ENCODE peak calls at places on chromosomes 16 and 17, in five cellular contexts. K is sigmoid colon, E is A549, I is transverse colon, R is K562. A is an unnamed sample.

GRCh38 chr17:49445561-49445960 is 30.9 kb upstream of the PHB1 start:
- DNase-seq in K (peak; percentile 37), E (no peak), I (no peak), R (no peak), A (no peak)

GRCh38 chr17:74117999-74118421 is 85.5 kb upstream of the RPL38 start:
- DNase-seq in K (peak; percentile 20), E (no peak), I (no peak), R (no peak), A (peak; percentile 32)

GRCh38 chr17:48011405-48012150 is 26.0 kb downstream of the COPZ2 start:
- DNase-seq in K (no peak), E (peak; percentile 66), I (peak; percentile 49), R (peak; percentile 81), A (no peak)

GRCh38 chr17:63775420-63775819 is 1.4 kb downstream of the DDX42 start:
- DNase-seq in K (no peak), E (no peak), I (no peak), R (peak; percentile 70), A (no peak)

GRCh38 chr17:2400474-2400866 is 390 bp downstream of the MNT start:
- DNase-seq in K (peak; percentile 83), E (peak; percentile 69), I (peak; percentile 61), R (peak; percentile 70), A (no peak)

GRCh38 chr17:9074106-9074505 is 52.8 kb downstream of the NTN1 start:
- DNase-seq in K (no peak), E (no peak), I (no peak), R (no peak), A (no peak)

GRCh38 chr16:72872966-72873365 is 175.0 kb downstream of the ZFHX3 start:
- DNase-seq in K (no peak), E (no peak), I (no peak), R (no peak), A (no peak)

GRCh38 chr17:40176409-40177110 is 710 bp upstream of the RAPGEFL1 start:
- DNase-seq in K (no peak), E (no peak), I (peak; percentile 89), R (no peak), A (peak; percentile 78)

GRCh38 chr17:35160354-35161201 is 13.0 kb downstream of the UNC45B start:
- DNase-seq in K (no peak), E (no peak), I (no peak), R (no peak), A (no peak)

GRCh38 chr16:23505180-23505665 is 5.1 kb downstream of the GGA2 start:
- DNase-seq in K (no peak), E (no peak), I (no peak), R (no peak), A (no peak)

GRCh38 chr17:50209133-50209471 is 7.7 kb upstream of the COL1A1 start:
- DNase-seq in K (no peak), E (no peak), I (no peak), R (no peak), A (peak; percentile 29)

GRCh38 chr16:11650641-11651591 is 17.3 kb upstream of the SNN start:
- DNase-seq in K (no peak), E (no peak), I (no peak), R (no peak), A (no peak)

GRCh38 chr16:79261461-79261860 is 339.1 kb downstream of the MAF start:
- DNase-seq in K (no peak), E (peak; percentile 22), I (peak; percentile 52), R (peak; percentile 45), A (no peak)

GRCh38 chr17:58060596-58061191 is 22.5 kb upstream of the DYNLL2 start:
- DNase-seq in K (peak; percentile 91), E (no peak), I (peak; percentile 31), R (no peak), A (no peak)

GRCh38 chr16:23324727-23325126 is 22.6 kb downstream of the SCNN1B start:
- DNase-seq in K (peak; percentile 73), E (peak; percentile 73), I (peak; percentile 94), R (no peak), A (no peak)

GRCh38 chr16:9053006-9053601 is 38.3 kb upstream of the HAPSTR1 start:
- DNase-seq in K (peak; percentile 65), E (peak; percentile 95), I (peak; percentile 49), R (peak; percentile 96), A (no peak)

GRCh38 chr17:15382866-15383265 is 41.5 kb upstream of the TEKT3 start:
- DNase-seq in K (no peak), E (no peak), I (no peak), R (no peak), A (no peak)

GRCh38 chr17:48543854-48544355 is 1.0 kb downstream of the HOXB2 start:
- DNase-seq in K (no peak), E (no peak), I (no peak), R (no peak), A (no peak)

GRCh38 chr16:25184771-25185170 is 32.0 kb upstream of the AQP8 start:
- DNase-seq in K (no peak), E (no peak), I (no peak), R (no peak), A (no peak)

GRCh38 chr17:74963656-74964055 is 8.9 kb downstream of the HID1 start:
- DNase-seq in K (no peak), E (no peak), I (no peak), R (no peak), A (no peak)

GRCh38 chr17:71809537-71809936 is 311.3 kb upstream of the SOX9 start:
- DNase-seq in K (no peak), E (no peak), I (no peak), R (no peak), A (no peak)

GRCh38 chr17:42832213-42832933 is 824 bp upstream of the PSME3 start:
- DNase-seq in K (no peak), E (peak; percentile 27), I (no peak), R (peak; percentile 13), A (no peak)

GRCh38 chr17:81200695-81201580 is 21.8 kb downstream of the CEP131 start:
- DNase-seq in K (no peak), E (peak; percentile 81), I (peak; percentile 60), R (peak; percentile 82), A (no peak)

GRCh38 chr16:2841606-2842339 is 11.7 kb downstream of the ZG16B start:
- DNase-seq in K (peak; percentile 58), E (no peak), I (no peak), R (no peak), A (no peak)

GRCh38 chr17:74123350-74123749 is 80.1 kb upstream of the RPL38 start:
- DNase-seq in K (no peak), E (no peak), I (no peak), R (no peak), A (no peak)

GRCh38 chr16:78742501-78743283 is 643.2 kb downstream of the WWOX start:
- DNase-seq in K (no peak), E (no peak), I (peak; percentile 68), R (peak; percentile 55), A (peak; percentile 55)

GRCh38 chr16:49271363-49271762 is 10.3 kb downstream of the CBLN1 start:
- DNase-seq in K (no peak), E (no peak), I (no peak), R (no peak), A (no peak)

GRCh38 chr16:75000481-75001081 is 1.8 kb downstream of the ZNRF1 start:
- DNase-seq in K (no peak), E (no peak), I (no peak), R (no peak), A (no peak)

GRCh38 chr16:4369006-4369766 is 2.5 kb upstream of the VASN start:
- DNase-seq in K (no peak), E (no peak), I (no peak), R (no peak), A (no peak)
- H3K4me1 ChIP-seq in K (no peaks in the 10 kb centered on the region), E (peaks cover 38% of the 10 kb centered on the region), I (peaks cover 29% of the 10 kb centered on the region), R (peaks cover 44% of the 10 kb centered on the region), A (peaks cover 62% of the 10 kb centered on the region)

DNA sequence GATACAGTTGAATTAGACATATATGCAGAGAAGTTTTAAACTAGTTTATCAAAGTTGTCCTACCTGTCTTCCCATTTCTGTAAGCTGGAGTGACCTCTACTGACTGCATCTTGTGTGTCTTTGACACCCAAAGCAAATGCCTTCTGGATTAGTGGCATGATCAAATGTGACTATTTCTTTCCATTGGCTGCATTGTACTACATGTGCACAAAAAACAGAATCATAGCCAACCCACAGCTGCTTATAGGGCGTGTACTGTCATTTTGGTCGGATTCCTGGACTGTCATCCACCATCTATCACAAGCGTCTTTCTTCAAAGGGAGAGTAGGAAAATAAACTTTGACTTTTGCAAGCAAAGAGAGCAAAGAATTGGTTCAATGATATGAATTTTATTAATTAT is 310.6 kb downstream of the MAP2K6 start:
- DNase-seq in K (no peak), E (no peak), I (no peak), R (no peak), A (no peak)
- TF ChIP-seq CTCF in K (no peak), E (no peak), I (no peak), R (no peak), A (no peak)

DNA sequence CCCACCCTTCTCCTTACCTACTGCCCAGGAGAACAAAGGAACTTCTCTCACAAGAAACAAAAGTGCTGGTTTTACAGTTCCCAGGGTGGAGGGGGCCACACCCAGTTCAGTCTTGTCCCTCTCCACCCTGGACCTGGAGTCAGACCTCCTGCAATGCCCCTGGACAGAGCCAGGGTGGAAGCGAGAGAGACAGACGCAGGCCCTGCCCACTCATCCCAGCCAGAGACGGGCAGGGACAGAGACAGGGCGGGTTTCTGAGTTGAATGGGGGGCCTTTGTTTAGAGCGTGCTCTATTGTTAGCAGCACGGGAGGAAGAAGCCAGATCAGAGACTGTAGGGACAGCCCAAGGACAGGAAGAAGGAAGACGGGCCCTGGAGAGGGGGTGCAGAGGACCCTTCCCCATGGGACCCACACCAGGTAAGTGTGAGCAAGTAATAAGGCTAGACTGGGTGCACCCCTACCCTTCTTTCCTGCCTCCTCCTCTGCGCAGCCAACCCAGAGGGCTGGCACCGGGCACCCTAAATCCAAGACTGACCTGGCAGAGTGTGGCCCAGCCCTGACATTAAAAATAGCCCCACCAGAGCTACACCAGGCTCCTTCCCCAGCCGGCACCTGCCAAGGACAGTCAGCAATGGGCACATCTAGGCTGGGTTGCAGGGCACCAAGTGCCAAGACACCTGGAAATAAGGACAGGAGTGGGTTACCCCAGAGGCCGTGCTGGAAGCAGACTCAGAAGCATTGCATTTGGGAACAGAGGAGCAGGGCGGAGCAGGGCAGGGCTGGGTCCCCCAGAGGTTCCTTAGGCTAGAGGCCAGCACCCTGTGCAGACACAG is 10.9 kb downstream of the JUP start:
- DNase-seq in K (no peak), E (peak; percentile 81), I (peak; percentile 81), R (no peak), A (no peak)
- TF ChIP-seq EP300 in K (no peak), E (no peak), I (no peak), R (no peak), A (no peak)

GRCh38 chr17:7744416-7744815 is 26.9 kb downstream of the DNAH2 start:
- DNase-seq in K (no peak), E (no peak), I (no peak), R (no peak), A (no peak)

GRCh38 chr17:7748098-7748775 is 30.7 kb downstream of the DNAH2 start:
- DNase-seq in K (peak; percentile 19), E (no peak), I (no peak), R (no peak), A (no peak)

GRCh38 chr17:7750321-7750821 is 32.8 kb downstream of the DNAH2 start:
- DNase-seq in K (no peak), E (no peak), I (no peak), R (no peak), A (no peak)

GRCh38 chr17:7745748-7746470 is 28.4 kb downstream of the DNAH2 start:
- DNase-seq in K (no peak), E (peak; percentile 70), I (no peak), R (peak; percentile 33), A (no peak)

DNA sequence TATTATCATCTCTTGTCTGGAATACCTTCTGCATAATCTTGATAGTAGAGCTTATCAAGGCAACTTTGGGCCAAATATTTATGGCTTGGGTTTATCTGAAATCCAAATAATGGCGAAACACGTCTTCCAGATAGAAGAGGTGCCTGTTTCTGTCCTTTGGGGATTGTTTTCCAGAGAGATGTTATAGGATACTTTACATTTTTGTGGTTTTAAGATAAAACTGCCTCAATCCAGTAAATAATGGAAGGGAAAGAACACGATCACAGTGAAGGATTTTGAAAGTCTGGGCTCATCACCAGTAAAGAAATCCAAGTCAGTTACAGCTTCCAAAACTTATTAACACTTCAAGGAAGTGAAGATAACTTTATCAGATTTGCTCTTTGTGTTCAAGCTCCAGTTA is 30.0 kb downstream of the DNAH2 start:
- DNase-seq in K (no peak), E (no peak), I (no peak), R (no peak), A (no peak)
- H3K4me1 ChIP-seq in K (no peaks in the 10 kb centered on the region), E (peaks cover 12% of the 10 kb centered on the region), I (peaks cover 16% of the 10 kb centered on the region), R (no peaks in the 10 kb centered on the region), A (peaks cover 3% of the 10 kb centered on the region)

A was measured in suprapubic skin.